ENCODE peak calls at places on chromosomes 4 and X, in ten cellular contexts. R, G, U, L, D, K, C, B, V and E are unnamed samples.
A peak's percentile ranks its signal among the peaks of the same experiment; 100 is the strongest.

GRCh38 chr4:118279920-118280432 is 72.8 kb downstream of the PRSS12 start:
- DNase-seq in R (no peak), G (peak; percentile 23), U (no peak), L (no peak), D (peak; percentile 7), K (no peak), C (no peak), B (no peak), V (no peak), E (peak; percentile 20)

GRCh38 chr4:7253806-7254205 is 61.5 kb downstream of the SORCS2 start:
- DNase-seq in R (no peak), G (no peak), U (no peak), L (no peak), D (no peak), K (no peak), C (no peak), B (no peak), V (no peak), E (no peak)

GRCh38 chr4:55398461-55398860 is 2.7 kb downstream of the TMEM165 start:
- DNase-seq in R (no peak), G (peak; percentile 40), U (no peak), L (no peak), D (peak; percentile 49), K (peak; percentile 78), C (no peak), B (peak; percentile 59), V (no peak), E (peak; percentile 24)

GRCh38 chr4:72977936-72978485 is 91.5 kb downstream of the COX18 start:
- DNase-seq in R (no peak), G (no peak), U (no peak), L (no peak), D (no peak), K (no peak), C (no peak), B (peak; percentile 37), V (no peak), E (no peak)

GRCh38 chr4:6451309-6451708 is 21.1 kb downstream of the PPP2R2C start:
- DNase-seq in R (no peak), G (no peak), U (no peak), L (no peak), D (no peak), K (no peak), C (no peak), B (no peak), V (no peak), E (no peak)

GRCh38 chr4:28966982-28967381 is 1753.2 kb upstream of the PCDH7 start:
- DNase-seq in R (no peak), G (peak; percentile 15), U (no peak), L (no peak), D (peak; percentile 25), K (peak; percentile 82), C (no peak), B (peak; percentile 24), V (no peak), E (peak; percentile 27)

GRCh38 chr4:153427363-153428071 is 38.6 kb upstream of the TMEM131L start:
- DNase-seq in R (no peak), G (peak; percentile 39), U (no peak), L (no peak), D (peak; percentile 63), K (no peak), C (no peak), B (no peak), V (no peak), E (peak; percentile 44)

GRCh38 chr4:5158391-5158770 is 107.1 kb downstream of the STK32B start:
- DNase-seq in R (no peak), G (no peak), U (no peak), L (no peak), D (no peak), K (no peak), C (no peak), B (no peak), V (no peak), E (no peak)

DNA sequence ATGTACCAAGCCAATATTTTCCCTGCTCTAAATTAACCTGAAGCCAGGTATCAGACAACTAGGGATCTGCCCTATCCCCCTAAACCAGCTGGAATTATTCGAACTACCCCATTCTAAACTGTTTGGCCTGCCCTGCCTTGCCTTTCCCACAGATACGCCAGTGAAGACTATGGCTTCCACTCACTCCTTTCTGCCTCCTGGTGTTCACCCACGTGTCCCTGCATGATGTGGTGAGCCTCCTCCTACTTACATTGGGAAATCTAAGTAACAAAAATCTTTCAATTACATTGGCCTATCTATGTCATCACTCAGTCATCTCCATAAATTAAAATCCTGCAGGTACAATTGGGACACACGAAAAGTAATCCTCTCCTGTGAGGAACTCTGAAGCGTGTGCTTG is 6.1 kb upstream of the LDOC1 start:
- DNase-seq in R (no peak), G (no peak), U (no peak), L (no peak), D (no peak), K (no peak), C (no peak), B (no peak), V (no peak), E (no peak)
- H3K4me3 ChIP-seq in R (no peak overlapping the region), G (no peak overlapping the region), U (no peak overlapping the region), L (no peak overlapping the region), D (no peak overlapping the region), K (no peak overlapping the region), C (no peak overlapping the region), B (no peak overlapping the region), V (no peak overlapping the region), E (no peak overlapping the region)

DNA sequence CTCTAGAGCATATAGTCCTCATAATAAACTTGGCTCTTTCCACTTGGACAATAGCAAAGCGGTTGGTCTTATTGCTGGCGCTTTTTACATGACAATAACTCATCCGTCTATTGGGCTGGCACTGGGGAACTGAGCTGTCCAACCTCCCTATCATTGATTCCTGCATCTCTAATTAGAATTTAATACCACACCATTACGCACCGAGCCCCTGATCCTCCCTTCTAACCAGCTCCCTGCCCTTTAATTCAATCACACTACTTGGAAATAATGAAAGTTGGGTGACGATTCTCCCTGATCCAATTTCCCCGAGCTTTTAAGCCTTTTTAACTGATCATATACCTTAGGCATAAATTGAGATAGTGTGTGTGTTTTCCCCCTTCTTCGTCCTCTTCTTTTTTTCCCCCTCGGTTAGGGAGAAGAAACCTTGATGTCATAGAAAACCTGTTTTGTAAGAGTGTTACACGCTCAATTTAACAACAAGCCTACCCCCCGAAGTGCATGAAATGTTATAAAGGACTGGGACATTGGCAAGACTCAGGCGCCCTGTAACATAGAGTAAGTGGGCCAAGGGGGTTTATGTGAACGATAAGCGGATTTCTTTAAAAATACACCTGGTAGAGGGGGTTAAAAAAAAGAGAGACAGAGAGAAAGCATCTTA is 392 bp upstream of the PHOX2B start:
- DNase-seq in R (no peak), G (no peak), U (peak; percentile 36), L (no peak), D (no peak), K (no peak), C (no peak), B (no peak), V (no peak), E (no peak)
- H3K4me3 ChIP-seq in R (no peak overlapping the region), G (no peak overlapping the region), U (no peak overlapping the region), L (no peak overlapping the region), D (no peak overlapping the region), K (no peak overlapping the region), C (no peak overlapping the region), B (no peak overlapping the region), V (no peak overlapping the region), E (no peak overlapping the region)

GRCh38 chrX:37470711-37471110 is 100.8 kb upstream of the LANCL3 start:
- DNase-seq in R (no peak), G (no peak), U (no peak), L (no peak), D (no peak), K (no peak), C (no peak), B (no peak), V (no peak), E (no peak)

GRCh38 chrX:37472836-37473235 is 98.6 kb upstream of the LANCL3 start:
- DNase-seq in R (no peak), G (no peak), U (no peak), L (no peak), D (peak; percentile 11), K (no peak), C (no peak), B (no peak), V (no peak), E (no peak)

GRCh38 chrX:37476571-37477188 is 94.8 kb upstream of the LANCL3 start:
- DNase-seq in R (no peak), G (no peak), U (peak; percentile 47), L (no peak), D (no peak), K (no peak), C (no peak), B (no peak), V (no peak), E (no peak)

DNA sequence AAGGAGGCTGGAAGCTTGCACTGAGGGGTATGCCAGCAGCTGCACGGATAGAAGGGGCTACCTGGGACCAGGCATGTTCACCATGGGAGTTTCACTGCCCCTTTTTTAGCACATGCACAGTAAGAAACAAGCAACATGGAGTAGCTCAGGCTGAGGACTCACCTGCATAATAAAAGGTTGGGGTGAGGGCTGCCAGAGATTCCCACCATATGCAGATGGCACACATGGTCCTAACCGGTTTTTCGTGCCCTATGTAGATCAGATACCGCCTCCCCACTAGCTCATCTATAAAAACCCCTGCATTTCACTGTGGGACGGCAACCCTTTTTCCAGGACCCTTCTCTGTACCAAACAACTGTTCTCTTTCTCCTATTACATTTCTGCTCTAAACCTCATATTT is 97.0 kb upstream of the LANCL3 start:
- DNase-seq in R (no peak), G (no peak), U (no peak), L (no peak), D (no peak), K (no peak), C (no peak), B (no peak), V (no peak), E (no peak)
- H3K4me3 ChIP-seq in R (no peak overlapping the region), G (no peak overlapping the region), U (no peak overlapping the region), L (no peak overlapping the region), D (no peak overlapping the region), K (no peak overlapping the region), C (no peak overlapping the region), B (no peak overlapping the region), V (no peak overlapping the region), E (no peak overlapping the region)

GRCh38 chr4:80183196-80184052 is 13.9 kb upstream of the PRDM8 start:
- DNase-seq in R (no peak), G (no peak), U (no peak), L (no peak), D (peak; percentile 21), K (no peak), C (no peak), B (peak; percentile 20), V (peak; percentile 65), E (no peak)

GRCh38 chr4:80184053-80184790 is 13.1 kb upstream of the PRDM8 start:
- DNase-seq in R (peak; percentile 91), G (peak; percentile 79), U (peak; percentile 95), L (peak; percentile 76), D (peak; percentile 84), K (peak; percentile 84), C (peak; percentile 84), B (peak; percentile 83), V (peak; percentile 88), E (peak; percentile 97)

GRCh38 chr4:80180743-80181142 is 16.6 kb upstream of the PRDM8 start:
- DNase-seq in R (no peak), G (no peak), U (no peak), L (no peak), D (no peak), K (no peak), C (no peak), B (no peak), V (no peak), E (peak; percentile 25)

GRCh38 chr4:80179637-80180161 is 17.6 kb upstream of the PRDM8 start:
- DNase-seq in R (no peak), G (no peak), U (no peak), L (no peak), D (no peak), K (no peak), C (no peak), B (no peak), V (no peak), E (no peak)

GRCh38 chr4:80182237-80182866 is 15.0 kb upstream of the PRDM8 start:
- DNase-seq in R (no peak), G (no peak), U (no peak), L (no peak), D (no peak), K (no peak), C (no peak), B (no peak), V (no peak), E (no peak)
- H3K4me3 ChIP-seq in R (no peak overlapping the region), G (no peak overlapping the region), U (no peak overlapping the region), L (no peak overlapping the region), D (no peak overlapping the region), K (peak overlapping the region; percentile 95), C (no peak overlapping the region), B (no peak overlapping the region), V (no peak overlapping the region), E (no peak overlapping the region)